ENCODE peak calls at places on chromosomes 13 and 19, in nine cellular contexts. One of them, this sample, is unnamed.

GRCh38 chr19:18807861-18808331 is 16.8 kb upstream of the COMP start:
- ATAC-seq in WTC11: no peak
- ATAC-seq in T-helper 17 cell: no peak
- ATAC-seq in activated CD8-positive, alpha-beta memory T cell treated with anti-CD3 and anti-CD28 coated beads, Interleukin-2, amount 10 ng/mL, durations not matched to agents 7 days and 5 days: no peak
- ATAC-seq in left colon: no peak
- ATAC-seq in central memory CD8-positive, alpha-beta T cell: no peak
- ATAC-seq in CD4-positive, alpha-beta T cell: no peak
- ATAC-seq in right cardiac atrium: peak; percentile 86
- ATAC-seq in heart left ventricle: peak; percentile 13
- ATAC-seq in this sample: peak; percentile 20

GRCh38 chr13:48199404-48199991 is 33.5 kb upstream of the ITM2B start:
- ATAC-seq in activated CD8-positive, alpha-beta memory T cell treated with anti-CD3 and anti-CD28 coated beads, Interleukin-2, amount 10 ng/mL, durations not matched to agents 7 days and 5 days: no peak
- ATAC-seq in WTC11: no peak
- ATAC-seq in central memory CD8-positive, alpha-beta T cell: no peak
- ATAC-seq in right cardiac atrium: no peak
- ATAC-seq in left colon: peak; percentile 62
- ATAC-seq in T-helper 17 cell: no peak
- ATAC-seq in CD4-positive, alpha-beta T cell: no peak
- ATAC-seq in heart left ventricle: no peak
- ATAC-seq in this sample: no peak

GRCh38 chr19:44759083-44759804 is 10.7 kb downstream of the BCL3 start:
- ATAC-seq in right cardiac atrium: no peak
- ATAC-seq in T-helper 17 cell: no peak
- ATAC-seq in WTC11: no peak
- ATAC-seq in activated CD8-positive, alpha-beta memory T cell treated with anti-CD3 and anti-CD28 coated beads, Interleukin-2, amount 10 ng/mL, durations not matched to agents 7 days and 5 days: no peak
- ATAC-seq in heart left ventricle: no peak
- ATAC-seq in left colon: no peak
- ATAC-seq in central memory CD8-positive, alpha-beta T cell: no peak
- ATAC-seq in CD4-positive, alpha-beta T cell: no peak
- ATAC-seq in this sample: no peak

GRCh38 chr13:79528759-79529191 is 47.8 kb downstream of the NDFIP2 start:
- ATAC-seq in central memory CD8-positive, alpha-beta T cell: no peak
- ATAC-seq in activated CD8-positive, alpha-beta memory T cell treated with anti-CD3 and anti-CD28 coated beads, Interleukin-2, amount 10 ng/mL, durations not matched to agents 7 days and 5 days: no peak
- ATAC-seq in right cardiac atrium: no peak
- ATAC-seq in left colon: no peak
- ATAC-seq in T-helper 17 cell: no peak
- ATAC-seq in WTC11: no peak
- ATAC-seq in CD4-positive, alpha-beta T cell: no peak
- ATAC-seq in heart left ventricle: peak; percentile 12
- ATAC-seq in this sample: no peak

GRCh38 chr19:2294377-2295335 is 12.7 kb upstream of the PEAK3 start:
- ATAC-seq in left colon: peak; percentile 27
- ATAC-seq in right cardiac atrium: peak; percentile 77
- ATAC-seq in heart left ventricle: peak; percentile 76
- ATAC-seq in activated CD8-positive, alpha-beta memory T cell treated with anti-CD3 and anti-CD28 coated beads, Interleukin-2, amount 10 ng/mL, durations not matched to agents 7 days and 5 days: no peak
- ATAC-seq in central memory CD8-positive, alpha-beta T cell: no peak
- ATAC-seq in T-helper 17 cell: no peak
- ATAC-seq in WTC11: no peak
- ATAC-seq in CD4-positive, alpha-beta T cell: no peak
- ATAC-seq in this sample: no peak

GRCh38 chr19:977058-977464 is 7.1 kb upstream of the WDR18 start:
- ATAC-seq in WTC11: no peak
- ATAC-seq in central memory CD8-positive, alpha-beta T cell: no peak
- ATAC-seq in CD4-positive, alpha-beta T cell: no peak
- ATAC-seq in right cardiac atrium: no peak
- ATAC-seq in left colon: no peak
- ATAC-seq in T-helper 17 cell: no peak
- ATAC-seq in activated CD8-positive, alpha-beta memory T cell treated with anti-CD3 and anti-CD28 coated beads, Interleukin-2, amount 10 ng/mL, durations not matched to agents 7 days and 5 days: no peak
- ATAC-seq in heart left ventricle: no peak
- ATAC-seq in this sample: peak; percentile 21

GRCh38 chr19:55251296-55252081 is 7.3 kb downstream of the PPP6R1 start:
- ATAC-seq in WTC11: no peak
- ATAC-seq in CD4-positive, alpha-beta T cell: peak; percentile 6
- ATAC-seq in heart left ventricle: peak; percentile 35
- ATAC-seq in activated CD8-positive, alpha-beta memory T cell treated with anti-CD3 and anti-CD28 coated beads, Interleukin-2, amount 10 ng/mL, durations not matched to agents 7 days and 5 days: peak; percentile 5
- ATAC-seq in left colon: peak; percentile 34
- ATAC-seq in central memory CD8-positive, alpha-beta T cell: no peak
- ATAC-seq in T-helper 17 cell: peak; percentile 20
- ATAC-seq in right cardiac atrium: peak; percentile 5
- ATAC-seq in this sample: peak; percentile 37

GRCh38 chr19:5600797-5601196 is 21.8 kb downstream of the SAFB2 start:
- ATAC-seq in T-helper 17 cell: no peak
- ATAC-seq in WTC11: no peak
- ATAC-seq in CD4-positive, alpha-beta T cell: no peak
- ATAC-seq in left colon: no peak
- ATAC-seq in central memory CD8-positive, alpha-beta T cell: no peak
- ATAC-seq in activated CD8-positive, alpha-beta memory T cell treated with anti-CD3 and anti-CD28 coated beads, Interleukin-2, amount 10 ng/mL, durations not matched to agents 7 days and 5 days: no peak
- ATAC-seq in right cardiac atrium: no peak
- ATAC-seq in heart left ventricle: no peak
- ATAC-seq in this sample: no peak

GRCh38 chr19:41225238-41226052 is 6.4 kb downstream of the AXL start:
- ATAC-seq in activated CD8-positive, alpha-beta memory T cell treated with anti-CD3 and anti-CD28 coated beads, Interleukin-2, amount 10 ng/mL, durations not matched to agents 7 days and 5 days: peak; percentile 29
- ATAC-seq in left colon: peak; percentile 15
- ATAC-seq in heart left ventricle: peak; percentile 76
- ATAC-seq in WTC11: peak; percentile 53
- ATAC-seq in T-helper 17 cell: peak; percentile 43
- ATAC-seq in central memory CD8-positive, alpha-beta T cell: peak; percentile 31
- ATAC-seq in right cardiac atrium: peak; percentile 82
- ATAC-seq in CD4-positive, alpha-beta T cell: peak; percentile 55
- ATAC-seq in this sample: no peak

GRCh38 chr13:33172400-33172799 is 113.2 kb downstream of the STARD13 start:
- ATAC-seq in heart left ventricle: peak; percentile 63
- ATAC-seq in T-helper 17 cell: no peak
- ATAC-seq in CD4-positive, alpha-beta T cell: no peak
- ATAC-seq in WTC11: no peak
- ATAC-seq in activated CD8-positive, alpha-beta memory T cell treated with anti-CD3 and anti-CD28 coated beads, Interleukin-2, amount 10 ng/mL, durations not matched to agents 7 days and 5 days: no peak
- ATAC-seq in right cardiac atrium: no peak
- ATAC-seq in left colon: no peak
- ATAC-seq in central memory CD8-positive, alpha-beta T cell: no peak
- ATAC-seq in this sample: no peak

GRCh38 chr19:38496603-38497487 is 63.4 kb downstream of the RYR1 start:
- ATAC-seq in activated CD8-positive, alpha-beta memory T cell treated with anti-CD3 and anti-CD28 coated beads, Interleukin-2, amount 10 ng/mL, durations not matched to agents 7 days and 5 days: no peak
- ATAC-seq in right cardiac atrium: peak; percentile 46
- ATAC-seq in CD4-positive, alpha-beta T cell: no peak
- ATAC-seq in WTC11: peak; percentile 18
- ATAC-seq in T-helper 17 cell: no peak
- ATAC-seq in heart left ventricle: peak; percentile 58
- ATAC-seq in central memory CD8-positive, alpha-beta T cell: no peak
- ATAC-seq in left colon: no peak
- ATAC-seq in this sample: no peak

GRCh38 chr19:41991025-41991424 is 3.0 kb downstream of the ATP1A3 start:
- ATAC-seq in central memory CD8-positive, alpha-beta T cell: no peak
- ATAC-seq in heart left ventricle: peak; percentile 75
- ATAC-seq in WTC11: no peak
- ATAC-seq in right cardiac atrium: peak; percentile 41
- ATAC-seq in T-helper 17 cell: no peak
- ATAC-seq in CD4-positive, alpha-beta T cell: no peak
- ATAC-seq in left colon: no peak
- ATAC-seq in activated CD8-positive, alpha-beta memory T cell treated with anti-CD3 and anti-CD28 coated beads, Interleukin-2, amount 10 ng/mL, durations not matched to agents 7 days and 5 days: no peak
- ATAC-seq in this sample: no peak

GRCh38 chr19:52541608-52542007 is 14.1 kb downstream of the ZNF808 start:
- ATAC-seq in central memory CD8-positive, alpha-beta T cell: no peak
- ATAC-seq in T-helper 17 cell: no peak
- ATAC-seq in activated CD8-positive, alpha-beta memory T cell treated with anti-CD3 and anti-CD28 coated beads, Interleukin-2, amount 10 ng/mL, durations not matched to agents 7 days and 5 days: no peak
- ATAC-seq in heart left ventricle: no peak
- ATAC-seq in CD4-positive, alpha-beta T cell: no peak
- ATAC-seq in left colon: no peak
- ATAC-seq in right cardiac atrium: no peak
- ATAC-seq in WTC11: no peak
- ATAC-seq in this sample: no peak

GRCh38 chr19:5114713-5115112 is 145.8 kb downstream of the KDM4B start:
- ATAC-seq in WTC11: no peak
- ATAC-seq in T-helper 17 cell: no peak
- ATAC-seq in heart left ventricle: peak; percentile 66
- ATAC-seq in activated CD8-positive, alpha-beta memory T cell treated with anti-CD3 and anti-CD28 coated beads, Interleukin-2, amount 10 ng/mL, durations not matched to agents 7 days and 5 days: no peak
- ATAC-seq in CD4-positive, alpha-beta T cell: no peak
- ATAC-seq in right cardiac atrium: peak; percentile 1
- ATAC-seq in left colon: no peak
- ATAC-seq in central memory CD8-positive, alpha-beta T cell: no peak
- ATAC-seq in this sample: no peak

GRCh38 chr13:44719857-44720671 is 143.9 kb upstream of the TSC22D1 start:
- ATAC-seq in right cardiac atrium: peak; percentile 36
- ATAC-seq in left colon: no peak
- ATAC-seq in activated CD8-positive, alpha-beta memory T cell treated with anti-CD3 and anti-CD28 coated beads, Interleukin-2, amount 10 ng/mL, durations not matched to agents 7 days and 5 days: no peak
- ATAC-seq in central memory CD8-positive, alpha-beta T cell: no peak
- ATAC-seq in WTC11: no peak
- ATAC-seq in CD4-positive, alpha-beta T cell: no peak
- ATAC-seq in T-helper 17 cell: no peak
- ATAC-seq in heart left ventricle: peak; percentile 87
- ATAC-seq in this sample: no peak

GRCh38 chr13:95540848-95541247 is 11.7 kb upstream of the CLDN10 start:
- ATAC-seq in right cardiac atrium: peak; percentile 84
- ATAC-seq in T-helper 17 cell: no peak
- ATAC-seq in central memory CD8-positive, alpha-beta T cell: no peak
- ATAC-seq in CD4-positive, alpha-beta T cell: no peak
- ATAC-seq in heart left ventricle: peak; percentile 99
- ATAC-seq in activated CD8-positive, alpha-beta memory T cell treated with anti-CD3 and anti-CD28 coated beads, Interleukin-2, amount 10 ng/mL, durations not matched to agents 7 days and 5 days: no peak
- ATAC-seq in left colon: no peak
- ATAC-seq in WTC11: no peak
- ATAC-seq in this sample: no peak

GRCh38 chr13:99366075-99366987 is 59.1 kb upstream of the GPR183 start:
- ATAC-seq in heart left ventricle: no peak
- ATAC-seq in right cardiac atrium: no peak
- ATAC-seq in left colon: no peak
- ATAC-seq in CD4-positive, alpha-beta T cell: no peak
- ATAC-seq in T-helper 17 cell: no peak
- ATAC-seq in activated CD8-positive, alpha-beta memory T cell treated with anti-CD3 and anti-CD28 coated beads, Interleukin-2, amount 10 ng/mL, durations not matched to agents 7 days and 5 days: no peak
- ATAC-seq in central memory CD8-positive, alpha-beta T cell: no peak
- ATAC-seq in WTC11: no peak
- ATAC-seq in this sample: peak; percentile 88

GRCh38 chr13:113887700-113888201 is 23.9 kb upstream of the GAS6 start:
- ATAC-seq in activated CD8-positive, alpha-beta memory T cell treated with anti-CD3 and anti-CD28 coated beads, Interleukin-2, amount 10 ng/mL, durations not matched to agents 7 days and 5 days: no peak
- ATAC-seq in T-helper 17 cell: no peak
- ATAC-seq in WTC11: no peak
- ATAC-seq in left colon: no peak
- ATAC-seq in heart left ventricle: peak; percentile 41
- ATAC-seq in central memory CD8-positive, alpha-beta T cell: no peak
- ATAC-seq in CD4-positive, alpha-beta T cell: no peak
- ATAC-seq in right cardiac atrium: peak; percentile 44
- ATAC-seq in this sample: no peak

GRCh38 chr13:62626771-62627170 is 1211.1 kb upstream of the PCDH20 start:
- ATAC-seq in central memory CD8-positive, alpha-beta T cell: no peak
- ATAC-seq in activated CD8-positive, alpha-beta memory T cell treated with anti-CD3 and anti-CD28 coated beads, Interleukin-2, amount 10 ng/mL, durations not matched to agents 7 days and 5 days: no peak
- ATAC-seq in heart left ventricle: no peak
- ATAC-seq in left colon: no peak
- ATAC-seq in right cardiac atrium: no peak
- ATAC-seq in WTC11: peak; percentile 84
- ATAC-seq in CD4-positive, alpha-beta T cell: no peak
- ATAC-seq in T-helper 17 cell: no peak
- ATAC-seq in this sample: no peak

GRCh38 chr19:858868-859843 is at the start of gene CFD:
- ATAC-seq in central memory CD8-positive, alpha-beta T cell: no peak
- ATAC-seq in activated CD8-positive, alpha-beta memory T cell treated with anti-CD3 and anti-CD28 coated beads, Interleukin-2, amount 10 ng/mL, durations not matched to agents 7 days and 5 days: no peak
- ATAC-seq in left colon: peak; percentile 9
- ATAC-seq in heart left ventricle: peak; percentile 58
- ATAC-seq in WTC11: no peak
- ATAC-seq in CD4-positive, alpha-beta T cell: no peak
- ATAC-seq in right cardiac atrium: peak; percentile 59
- ATAC-seq in T-helper 17 cell: no peak
- ATAC-seq in this sample: no peak

GRCh38 chr13:25980255-25980654 is 71.6 kb downstream of the SHISA2 start:
- ATAC-seq in T-helper 17 cell: no peak
- ATAC-seq in WTC11: peak; percentile 76
- ATAC-seq in left colon: no peak
- ATAC-seq in heart left ventricle: no peak
- ATAC-seq in CD4-positive, alpha-beta T cell: no peak
- ATAC-seq in central memory CD8-positive, alpha-beta T cell: no peak
- ATAC-seq in activated CD8-positive, alpha-beta memory T cell treated with anti-CD3 and anti-CD28 coated beads, Interleukin-2, amount 10 ng/mL, durations not matched to agents 7 days and 5 days: no peak
- ATAC-seq in right cardiac atrium: no peak
- ATAC-seq in this sample: no peak

GRCh38 chr13:43728411-43728810 is 58.4 kb downstream of the ENOX1 start:
- ATAC-seq in heart left ventricle: no peak
- ATAC-seq in left colon: no peak
- ATAC-seq in WTC11: no peak
- ATAC-seq in activated CD8-positive, alpha-beta memory T cell treated with anti-CD3 and anti-CD28 coated beads, Interleukin-2, amount 10 ng/mL, durations not matched to agents 7 days and 5 days: no peak
- ATAC-seq in CD4-positive, alpha-beta T cell: no peak
- ATAC-seq in central memory CD8-positive, alpha-beta T cell: no peak
- ATAC-seq in right cardiac atrium: no peak
- ATAC-seq in T-helper 17 cell: no peak
- ATAC-seq in this sample: no peak

GRCh38 chr19:46303702-46304397 is 7.0 kb downstream of the HIF3A start:
- ATAC-seq in left colon: peak; percentile 74
- ATAC-seq in right cardiac atrium: peak; percentile 47
- ATAC-seq in central memory CD8-positive, alpha-beta T cell: no peak
- ATAC-seq in T-helper 17 cell: no peak
- ATAC-seq in CD4-positive, alpha-beta T cell: no peak
- ATAC-seq in WTC11: peak; percentile 78
- ATAC-seq in heart left ventricle: no peak
- ATAC-seq in activated CD8-positive, alpha-beta memory T cell treated with anti-CD3 and anti-CD28 coated beads, Interleukin-2, amount 10 ng/mL, durations not matched to agents 7 days and 5 days: no peak
- ATAC-seq in this sample: no peak

GRCh38 chr13:100254002-100254401 is 165.1 kb downstream of the PCCA start:
- ATAC-seq in right cardiac atrium: no peak
- ATAC-seq in WTC11: no peak
- ATAC-seq in T-helper 17 cell: no peak
- ATAC-seq in CD4-positive, alpha-beta T cell: no peak
- ATAC-seq in heart left ventricle: no peak
- ATAC-seq in left colon: no peak
- ATAC-seq in central memory CD8-positive, alpha-beta T cell: no peak
- ATAC-seq in activated CD8-positive, alpha-beta memory T cell treated with anti-CD3 and anti-CD28 coated beads, Interleukin-2, amount 10 ng/mL, durations not matched to agents 7 days and 5 days: no peak
- ATAC-seq in this sample: no peak

GRCh38 chr13:19910336-19911072 is 47.1 kb upstream of the ZMYM5 start:
- ATAC-seq in left colon: peak; percentile 95
- ATAC-seq in CD4-positive, alpha-beta T cell: no peak
- ATAC-seq in heart left ventricle: no peak
- ATAC-seq in T-helper 17 cell: no peak
- ATAC-seq in WTC11: no peak
- ATAC-seq in right cardiac atrium: no peak
- ATAC-seq in activated CD8-positive, alpha-beta memory T cell treated with anti-CD3 and anti-CD28 coated beads, Interleukin-2, amount 10 ng/mL, durations not matched to agents 7 days and 5 days: no peak
- ATAC-seq in central memory CD8-positive, alpha-beta T cell: no peak
- ATAC-seq in this sample: no peak

GRCh38 chr19:49739933-49740332 is 23.2 kb downstream of the TSKS start:
- ATAC-seq in left colon: no peak
- ATAC-seq in right cardiac atrium: peak; percentile 37
- ATAC-seq in WTC11: no peak
- ATAC-seq in T-helper 17 cell: no peak
- ATAC-seq in CD4-positive, alpha-beta T cell: no peak
- ATAC-seq in activated CD8-positive, alpha-beta memory T cell treated with anti-CD3 and anti-CD28 coated beads, Interleukin-2, amount 10 ng/mL, durations not matched to agents 7 days and 5 days: no peak
- ATAC-seq in heart left ventricle: no peak
- ATAC-seq in central memory CD8-positive, alpha-beta T cell: no peak
- ATAC-seq in this sample: no peak

GRCh38 chr13:20258963-20259288 is 26.8 kb upstream of the GJB6 start:
- ATAC-seq in central memory CD8-positive, alpha-beta T cell: no peak
- ATAC-seq in WTC11: no peak
- ATAC-seq in right cardiac atrium: no peak
- ATAC-seq in heart left ventricle: no peak
- ATAC-seq in activated CD8-positive, alpha-beta memory T cell treated with anti-CD3 and anti-CD28 coated beads, Interleukin-2, amount 10 ng/mL, durations not matched to agents 7 days and 5 days: no peak
- ATAC-seq in CD4-positive, alpha-beta T cell: no peak
- ATAC-seq in T-helper 17 cell: no peak
- ATAC-seq in left colon: no peak
- ATAC-seq in this sample: no peak

GRCh38 chr19:48992571-48993174 is 436 bp downstream of the GYS1 start:
- ATAC-seq in WTC11: peak; percentile 1
- ATAC-seq in T-helper 17 cell: no peak
- ATAC-seq in left colon: peak; percentile 17
- ATAC-seq in activated CD8-positive, alpha-beta memory T cell treated with anti-CD3 and anti-CD28 coated beads, Interleukin-2, amount 10 ng/mL, durations not matched to agents 7 days and 5 days: peak; percentile 3
- ATAC-seq in central memory CD8-positive, alpha-beta T cell: no peak
- ATAC-seq in right cardiac atrium: peak; percentile 10
- ATAC-seq in heart left ventricle: peak; percentile 0
- ATAC-seq in CD4-positive, alpha-beta T cell: no peak
- ATAC-seq in this sample: no peak

GRCh38 chr13:77516342-77516789 is 19.1 kb upstream of the SCEL start:
- ATAC-seq in activated CD8-positive, alpha-beta memory T cell treated with anti-CD3 and anti-CD28 coated beads, Interleukin-2, amount 10 ng/mL, durations not matched to agents 7 days and 5 days: peak; percentile 6
- ATAC-seq in WTC11: peak; percentile 67
- ATAC-seq in central memory CD8-positive, alpha-beta T cell: no peak
- ATAC-seq in heart left ventricle: no peak
- ATAC-seq in left colon: no peak
- ATAC-seq in right cardiac atrium: no peak
- ATAC-seq in T-helper 17 cell: no peak
- ATAC-seq in CD4-positive, alpha-beta T cell: no peak
- ATAC-seq in this sample: peak; percentile 44

GRCh38 chr13:113769881-113770280 is 10.9 kb downstream of the TMEM255B start:
- ATAC-seq in WTC11: no peak
- ATAC-seq in CD4-positive, alpha-beta T cell: no peak
- ATAC-seq in left colon: no peak
- ATAC-seq in right cardiac atrium: no peak
- ATAC-seq in heart left ventricle: no peak
- ATAC-seq in T-helper 17 cell: no peak
- ATAC-seq in activated CD8-positive, alpha-beta memory T cell treated with anti-CD3 and anti-CD28 coated beads, Interleukin-2, amount 10 ng/mL, durations not matched to agents 7 days and 5 days: no peak
- ATAC-seq in central memory CD8-positive, alpha-beta T cell: no peak
- ATAC-seq in this sample: no peak

GRCh38 chr19:58001895-58002369 is 688 bp downstream of the ZNF606 start:
- ATAC-seq in CD4-positive, alpha-beta T cell: peak; percentile 43
- ATAC-seq in WTC11: no peak
- ATAC-seq in left colon: peak; percentile 20
- ATAC-seq in right cardiac atrium: peak; percentile 11
- ATAC-seq in activated CD8-positive, alpha-beta memory T cell treated with anti-CD3 and anti-CD28 coated beads, Interleukin-2, amount 10 ng/mL, durations not matched to agents 7 days and 5 days: peak; percentile 14
- ATAC-seq in heart left ventricle: no peak
- ATAC-seq in central memory CD8-positive, alpha-beta T cell: peak; percentile 10
- ATAC-seq in T-helper 17 cell: peak; percentile 7
- ATAC-seq in this sample: peak; percentile 6

This sample was measured in stimulated activated memory B cell treated with anti-CD40 and anti-IgM and Interleukin-4, amounts not matched to agents 10 μg/mL and 1 μg/mL and 100 μg/mL, for 72 hours.